ENCODE peak calls at places on chromosome 4, in eight cellular contexts. One of them, this sample, is unnamed.

GRCh38 chr4:141020801-141021261 is 112.4 kb downstream of the RNF150 start:
- DNase-seq in IMR-90: peak; percentile 68
- DNase-seq in HCT116: no peak
- DNase-seq in astrocyte: peak; percentile 83
- DNase-seq in GM23338: no peak
- DNase-seq in GM12878: no peak
- DNase-seq in GM23248: peak; percentile 37
- DNase-seq in mammary epithelial cell: no peak
- DNase-seq in this sample: no peak

GRCh38 chr4:33518852-33519251 is 2725.5 kb downstream of the ARAP2 start:
- DNase-seq in IMR-90: no peak
- DNase-seq in HCT116: no peak
- DNase-seq in astrocyte: no peak
- DNase-seq in GM23338: no peak
- DNase-seq in GM12878: no peak
- DNase-seq in GM23248: no peak
- DNase-seq in mammary epithelial cell: no peak
- DNase-seq in this sample: no peak

GRCh38 chr4:7332216-7333023 is 102.3 kb downstream of the PSAPL1 start:
- DNase-seq in IMR-90: peak; percentile 71
- DNase-seq in HCT116: no peak
- DNase-seq in astrocyte: peak; percentile 87
- DNase-seq in GM23338: no peak
- DNase-seq in GM12878: no peak
- DNase-seq in GM23248: peak; percentile 85
- DNase-seq in mammary epithelial cell: peak; percentile 8
- DNase-seq in this sample: no peak

GRCh38 chr4:1183985-1184773 is 11.8 kb upstream of the SPON2 start:
- DNase-seq in IMR-90: no peak
- DNase-seq in HCT116: no peak
- DNase-seq in astrocyte: no peak
- DNase-seq in GM23338: no peak
- DNase-seq in GM12878: peak; percentile 64
- DNase-seq in GM23248: no peak
- DNase-seq in mammary epithelial cell: no peak
- DNase-seq in this sample: no peak

GRCh38 chr4:149347139-149347538 is 468.5 kb downstream of the IQCM start:
- DNase-seq in IMR-90: peak; percentile 4
- DNase-seq in HCT116: no peak
- DNase-seq in astrocyte: peak; percentile 12
- DNase-seq in GM23338: no peak
- DNase-seq in GM12878: no peak
- DNase-seq in GM23248: peak; percentile 67
- DNase-seq in mammary epithelial cell: no peak
- DNase-seq in this sample: no peak

GRCh38 chr4:180164799-180165198 is 2078.4 kb upstream of the TENM3 start:
- DNase-seq in IMR-90: peak; percentile 88
- DNase-seq in HCT116: no peak
- DNase-seq in astrocyte: peak; percentile 73
- DNase-seq in GM23338: no peak
- DNase-seq in GM12878: no peak
- DNase-seq in GM23248: no peak
- DNase-seq in mammary epithelial cell: no peak
- DNase-seq in this sample: no peak

GRCh38 chr4:184693056-184693455 is 40.8 kb downstream of the CENPU start:
- DNase-seq in IMR-90: peak; percentile 62
- DNase-seq in HCT116: no peak
- DNase-seq in astrocyte: peak; percentile 18
- DNase-seq in GM23338: no peak
- DNase-seq in GM12878: no peak
- DNase-seq in GM23248: no peak
- DNase-seq in mammary epithelial cell: no peak
- DNase-seq in this sample: no peak

GRCh38 chr4:99679204-99679603 is 21.6 kb upstream of the C4orf54 start:
- DNase-seq in IMR-90: no peak
- DNase-seq in HCT116: no peak
- DNase-seq in astrocyte: no peak
- DNase-seq in GM23338: peak; percentile 15
- DNase-seq in GM12878: no peak
- DNase-seq in GM23248: peak; percentile 1
- DNase-seq in mammary epithelial cell: no peak
- DNase-seq in this sample: no peak

GRCh38 chr4:16667464-16667863 is 231.0 kb downstream of the LDB2 start:
- DNase-seq in IMR-90: peak; percentile 95
- DNase-seq in HCT116: no peak
- DNase-seq in astrocyte: peak; percentile 94
- DNase-seq in GM23338: no peak
- DNase-seq in GM12878: no peak
- DNase-seq in GM23248: peak; percentile 96
- DNase-seq in mammary epithelial cell: peak; percentile 1
- DNase-seq in this sample: no peak

GRCh38 chr4:164440196-164440595 is 313.7 kb upstream of the SMIM31 start:
- DNase-seq in IMR-90: peak; percentile 21
- DNase-seq in HCT116: no peak
- DNase-seq in astrocyte: peak; percentile 80
- DNase-seq in GM23338: no peak
- DNase-seq in GM12878: no peak
- DNase-seq in GM23248: no peak
- DNase-seq in mammary epithelial cell: peak; percentile 88
- DNase-seq in this sample: no peak

GRCh38 chr4:110622841-110623709 is at the start of gene PITX2:
- DNase-seq in IMR-90: peak; percentile 95
- DNase-seq in HCT116: peak; percentile 92
- DNase-seq in astrocyte: peak; percentile 65
- DNase-seq in GM23338: peak; percentile 99
- DNase-seq in GM12878: no peak
- DNase-seq in GM23248: peak; percentile 34
- DNase-seq in mammary epithelial cell: peak; percentile 61
- DNase-seq in this sample: no peak

GRCh38 chr4:1470816-1471442 is 64.7 kb upstream of the NKX1-1 start:
- DNase-seq in IMR-90: no peak
- DNase-seq in HCT116: no peak
- DNase-seq in astrocyte: no peak
- DNase-seq in GM23338: no peak
- DNase-seq in GM12878: no peak
- DNase-seq in GM23248: no peak
- DNase-seq in mammary epithelial cell: no peak
- DNase-seq in this sample: no peak

GRCh38 chr4:162732871-162733270 is 433.8 kb downstream of the NAF1 start:
- DNase-seq in IMR-90: no peak
- DNase-seq in HCT116: no peak
- DNase-seq in astrocyte: no peak
- DNase-seq in GM23338: peak; percentile 7
- DNase-seq in GM12878: no peak
- DNase-seq in GM23248: no peak
- DNase-seq in mammary epithelial cell: no peak
- DNase-seq in this sample: no peak

GRCh38 chr4:96524311-96524875 is 684.5 kb downstream of the PDHA2 start:
- DNase-seq in IMR-90: no peak
- DNase-seq in HCT116: no peak
- DNase-seq in astrocyte: no peak
- DNase-seq in GM23338: no peak
- DNase-seq in GM12878: no peak
- DNase-seq in GM23248: no peak
- DNase-seq in mammary epithelial cell: no peak
- DNase-seq in this sample: no peak

GRCh38 chr4:96521046-96521536 is 681.2 kb downstream of the PDHA2 start:
- DNase-seq in IMR-90: no peak
- DNase-seq in HCT116: no peak
- DNase-seq in astrocyte: no peak
- DNase-seq in GM23338: no peak
- DNase-seq in GM12878: no peak
- DNase-seq in GM23248: no peak
- DNase-seq in mammary epithelial cell: no peak
- DNase-seq in this sample: no peak

GRCh38 chr4:96519291-96519690 is 679.4 kb downstream of the PDHA2 start:
- DNase-seq in IMR-90: no peak
- DNase-seq in HCT116: no peak
- DNase-seq in astrocyte: peak; percentile 4
- DNase-seq in GM23338: no peak
- DNase-seq in GM12878: no peak
- DNase-seq in GM23248: no peak
- DNase-seq in mammary epithelial cell: no peak
- DNase-seq in this sample: no peak
- H2AFZ ChIP-seq in IMR-90: no peak overlapping the region
- H2AFZ ChIP-seq in HCT116: no peak overlapping the region
- H2AFZ ChIP-seq in astrocyte: no peak overlapping the region
- H2AFZ ChIP-seq in GM23338: peak overlapping the region; percentile 24
- H2AFZ ChIP-seq in GM12878: no peak overlapping the region
- H2AFZ ChIP-seq in GM23248: no peak overlapping the region
- H2AFZ ChIP-seq in mammary epithelial cell: no peak overlapping the region
- H2AFZ ChIP-seq in this sample: no peak overlapping the region

GRCh38 chr4:147860960-147861359 is 129.1 kb downstream of the ARHGAP10 start:
- DNase-seq in IMR-90: no peak
- DNase-seq in HCT116: no peak
- DNase-seq in astrocyte: no peak
- DNase-seq in GM23338: no peak
- DNase-seq in GM12878: no peak
- DNase-seq in GM23248: no peak
- DNase-seq in mammary epithelial cell: no peak
- DNase-seq in this sample: no peak
- H2AFZ ChIP-seq in IMR-90: peak overlapping the region; percentile 37
- H2AFZ ChIP-seq in HCT116: no peak overlapping the region
- H2AFZ ChIP-seq in astrocyte: no peak overlapping the region
- H2AFZ ChIP-seq in GM23338: no peak overlapping the region
- H2AFZ ChIP-seq in GM12878: no peak overlapping the region
- H2AFZ ChIP-seq in GM23248: no peak overlapping the region
- H2AFZ ChIP-seq in mammary epithelial cell: no peak overlapping the region
- H2AFZ ChIP-seq in this sample: no peak overlapping the region

GRCh38 chr4:84496356-84497219 is 2.5 kb downstream of the NKX6-1 start:
- DNase-seq in IMR-90: no peak
- DNase-seq in HCT116: no peak
- DNase-seq in astrocyte: no peak
- DNase-seq in GM23338: peak; percentile 73
- DNase-seq in GM12878: no peak
- DNase-seq in GM23248: no peak
- DNase-seq in mammary epithelial cell: no peak
- DNase-seq in this sample: no peak

GRCh38 chr4:84495448-84496221 is 3.5 kb downstream of the NKX6-1 start:
- DNase-seq in IMR-90: no peak
- DNase-seq in HCT116: no peak
- DNase-seq in astrocyte: peak; percentile 17
- DNase-seq in GM23338: peak; percentile 57
- DNase-seq in GM12878: no peak
- DNase-seq in GM23248: no peak
- DNase-seq in mammary epithelial cell: no peak
- DNase-seq in this sample: no peak

GRCh38 chr4:84497835-84498202 is 1.3 kb downstream of the NKX6-1 start:
- DNase-seq in IMR-90: no peak
- DNase-seq in HCT116: no peak
- DNase-seq in astrocyte: no peak
- DNase-seq in GM23338: no peak
- DNase-seq in GM12878: no peak
- DNase-seq in GM23248: no peak
- DNase-seq in mammary epithelial cell: no peak
- DNase-seq in this sample: no peak

GRCh38 chr4:84498203-84499026 is 677 bp downstream of the NKX6-1 start:
- DNase-seq in IMR-90: peak; percentile 7
- DNase-seq in HCT116: peak; percentile 8
- DNase-seq in astrocyte: peak; percentile 13
- DNase-seq in GM23338: peak; percentile 63
- DNase-seq in GM12878: no peak
- DNase-seq in GM23248: peak; percentile 67
- DNase-seq in mammary epithelial cell: peak; percentile 24
- DNase-seq in this sample: no peak

GRCh38 chr4:84497220-84497834 is 1.8 kb downstream of the NKX6-1 start:
- DNase-seq in IMR-90: peak; percentile 2
- DNase-seq in HCT116: no peak
- DNase-seq in astrocyte: peak; percentile 41
- DNase-seq in GM23338: peak; percentile 34
- DNase-seq in GM12878: no peak
- DNase-seq in GM23248: peak; percentile 40
- DNase-seq in mammary epithelial cell: no peak
- DNase-seq in this sample: no peak
- H2AFZ ChIP-seq in IMR-90: peak overlapping the region; percentile 88
- H2AFZ ChIP-seq in HCT116: no peak overlapping the region
- H2AFZ ChIP-seq in astrocyte: peak overlapping the region; percentile 60
- H2AFZ ChIP-seq in GM23338: peak overlapping the region; percentile 91
- H2AFZ ChIP-seq in GM12878: no peak overlapping the region
- H2AFZ ChIP-seq in GM23248: peak overlapping the region; percentile 89
- H2AFZ ChIP-seq in mammary epithelial cell: no peak overlapping the region
- H2AFZ ChIP-seq in this sample: no peak overlapping the region

GRCh38 chr4:112213091-112213490 is 18.5 kb upstream of the AP1AR start:
- DNase-seq in IMR-90: no peak
- DNase-seq in HCT116: no peak
- DNase-seq in astrocyte: no peak
- DNase-seq in GM23338: no peak
- DNase-seq in GM12878: no peak
- DNase-seq in GM23248: peak; percentile 22
- DNase-seq in mammary epithelial cell: peak; percentile 7
- DNase-seq in this sample: no peak

GRCh38 chr4:112219826-112220366 is 11.7 kb upstream of the AP1AR start:
- DNase-seq in IMR-90: no peak
- DNase-seq in HCT116: no peak
- DNase-seq in astrocyte: no peak
- DNase-seq in GM23338: no peak
- DNase-seq in GM12878: no peak
- DNase-seq in GM23248: no peak
- DNase-seq in mammary epithelial cell: no peak
- DNase-seq in this sample: no peak

GRCh38 chr4:112210777-112211176 is 20.8 kb upstream of the AP1AR start:
- DNase-seq in IMR-90: no peak
- DNase-seq in HCT116: no peak
- DNase-seq in astrocyte: no peak
- DNase-seq in GM23338: no peak
- DNase-seq in GM12878: no peak
- DNase-seq in GM23248: peak; percentile 33
- DNase-seq in mammary epithelial cell: no peak
- DNase-seq in this sample: no peak

GRCh38 chr4:112213850-112214249 is 17.7 kb upstream of the AP1AR start:
- DNase-seq in IMR-90: peak; percentile 90
- DNase-seq in HCT116: no peak
- DNase-seq in astrocyte: peak; percentile 54
- DNase-seq in GM23338: no peak
- DNase-seq in GM12878: no peak
- DNase-seq in GM23248: peak; percentile 88
- DNase-seq in mammary epithelial cell: peak; percentile 68
- DNase-seq in this sample: no peak

DNA sequence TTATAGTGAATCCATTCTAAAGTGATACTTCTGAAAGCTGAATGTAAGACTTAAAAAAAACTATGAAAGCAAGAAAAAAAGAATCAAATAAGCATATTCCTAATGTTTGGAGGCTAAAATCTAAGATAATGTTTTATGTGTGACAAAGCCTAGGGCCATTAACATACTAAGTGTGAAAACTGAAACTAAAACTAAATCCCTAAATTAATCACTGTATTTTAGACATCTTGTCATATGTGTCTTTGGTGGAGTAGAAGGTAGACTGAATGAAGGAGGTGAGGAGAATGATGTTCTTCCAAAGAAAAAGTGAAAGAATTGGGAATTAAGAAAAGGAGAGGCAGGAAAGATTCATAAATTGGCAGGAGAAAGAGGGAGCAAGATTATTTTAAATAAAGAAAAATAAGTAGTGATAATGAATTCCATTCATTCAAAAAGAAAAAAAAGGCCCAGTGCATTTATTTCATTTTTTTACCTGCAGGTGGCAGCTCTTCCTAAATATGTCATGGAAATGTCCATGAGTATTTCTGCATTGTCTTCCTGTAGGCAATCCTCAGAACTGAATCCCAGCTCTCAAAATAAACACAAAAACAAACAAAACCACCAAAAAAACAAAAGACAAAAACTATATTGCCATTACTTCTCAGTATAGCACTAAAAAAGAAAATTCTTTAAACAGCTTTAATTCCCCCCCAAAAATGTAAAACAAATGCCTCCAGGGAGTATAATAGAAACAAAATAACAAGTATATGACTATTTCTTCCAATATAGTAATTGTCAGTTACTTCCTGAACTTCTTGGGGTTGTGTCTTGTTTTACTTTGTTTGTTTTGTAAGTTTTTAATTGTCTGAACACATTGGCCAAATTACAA is 17.0 kb upstream of the AP1AR start:
- DNase-seq in IMR-90: peak; percentile 27
- DNase-seq in HCT116: peak; percentile 28
- DNase-seq in astrocyte: peak; percentile 14
- DNase-seq in GM23338: peak; percentile 25
- DNase-seq in GM12878: no peak
- DNase-seq in GM23248: peak; percentile 62
- DNase-seq in mammary epithelial cell: peak; percentile 21
- DNase-seq in this sample: no peak
- H2AFZ ChIP-seq in IMR-90: no peak overlapping the region
- H2AFZ ChIP-seq in HCT116: peak overlapping the region; percentile 85
- H2AFZ ChIP-seq in astrocyte: no peak overlapping the region
- H2AFZ ChIP-seq in GM23338: no peak overlapping the region
- H2AFZ ChIP-seq in GM12878: no peak overlapping the region
- H2AFZ ChIP-seq in GM23248: peak overlapping the region; percentile 43
- H2AFZ ChIP-seq in mammary epithelial cell: no peak overlapping the region
- H2AFZ ChIP-seq in this sample: peak overlapping the region; percentile 23

This sample was measured in Karpas-422.